ENCODE peak calls at places on chromosomes 16 and 17, in ten cellular contexts. One of them, this sample, is unnamed.

GRCh38 chr17:43814714-43815113 is 18.2 kb downstream of the MPP3 start:
- DNase-seq in AG08396: peak
- DNase-seq in NCI-H1092: no peak
- DNase-seq in H54: peak
- DNase-seq in stimulated activated CD4-positive, alpha-beta T cell treated with anti-CD3 and anti-CD28 coated beads, Interleukin-4, amount 100 ng/mL, for 24 hours: no peak
- DNase-seq in posterior cingulate gyrus: no peak
- DNase-seq in activated naive CD4-positive, alpha-beta T cell: no peak
- DNase-seq in globus pallidus: no peak
- DNase-seq in EL: peak
- DNase-seq in epithelial cell of proximal tubule: peak
- DNase-seq in this sample: peak

GRCh38 chr16:71675380-71675779 is 49.1 kb downstream of the PHLPP2 start:
- DNase-seq in globus pallidus: no peak
- DNase-seq in epithelial cell of proximal tubule: no peak
- DNase-seq in AG08396: peak
- DNase-seq in H54: no peak
- DNase-seq in EL: no peak
- DNase-seq in posterior cingulate gyrus: no peak
- DNase-seq in activated naive CD4-positive, alpha-beta T cell: no peak
- DNase-seq in NCI-H1092: no peak
- DNase-seq in stimulated activated CD4-positive, alpha-beta T cell treated with anti-CD3 and anti-CD28 coated beads, Interleukin-4, amount 100 ng/mL, for 24 hours: no peak
- DNase-seq in this sample: no peak

GRCh38 chr16:813204-813915 is 12.8 kb upstream of the GNG13 start:
- DNase-seq in activated naive CD4-positive, alpha-beta T cell: peak
- DNase-seq in stimulated activated CD4-positive, alpha-beta T cell treated with anti-CD3 and anti-CD28 coated beads, Interleukin-4, amount 100 ng/mL, for 24 hours: peak
- DNase-seq in epithelial cell of proximal tubule: no peak
- DNase-seq in NCI-H1092: no peak
- DNase-seq in globus pallidus: peak
- DNase-seq in H54: no peak
- DNase-seq in posterior cingulate gyrus: peak
- DNase-seq in EL: peak
- DNase-seq in AG08396: peak
- DNase-seq in this sample: peak

GRCh38 chr17:8047769-8048110 is 8.9 kb downstream of the ALOX15B start:
- DNase-seq in AG08396: no peak
- DNase-seq in activated naive CD4-positive, alpha-beta T cell: no peak
- DNase-seq in stimulated activated CD4-positive, alpha-beta T cell treated with anti-CD3 and anti-CD28 coated beads, Interleukin-4, amount 100 ng/mL, for 24 hours: no peak
- DNase-seq in globus pallidus: no peak
- DNase-seq in NCI-H1092: no peak
- DNase-seq in posterior cingulate gyrus: no peak
- DNase-seq in epithelial cell of proximal tubule: no peak
- DNase-seq in H54: no peak
- DNase-seq in EL: no peak
- DNase-seq in this sample: no peak

GRCh38 chr17:74842599-74843351 is 16.9 kb downstream of the GRIN2C start:
- DNase-seq in H54: no peak
- DNase-seq in activated naive CD4-positive, alpha-beta T cell: no peak
- DNase-seq in EL: peak
- DNase-seq in NCI-H1092: peak
- DNase-seq in epithelial cell of proximal tubule: no peak
- DNase-seq in posterior cingulate gyrus: peak
- DNase-seq in stimulated activated CD4-positive, alpha-beta T cell treated with anti-CD3 and anti-CD28 coated beads, Interleukin-4, amount 100 ng/mL, for 24 hours: no peak
- DNase-seq in AG08396: peak
- DNase-seq in globus pallidus: peak
- DNase-seq in this sample: peak

GRCh38 chr17:81434079-81434478 is 38.8 kb downstream of the BAHCC1 start:
- DNase-seq in NCI-H1092: no peak
- DNase-seq in stimulated activated CD4-positive, alpha-beta T cell treated with anti-CD3 and anti-CD28 coated beads, Interleukin-4, amount 100 ng/mL, for 24 hours: no peak
- DNase-seq in EL: peak
- DNase-seq in globus pallidus: no peak
- DNase-seq in activated naive CD4-positive, alpha-beta T cell: no peak
- DNase-seq in epithelial cell of proximal tubule: no peak
- DNase-seq in H54: peak
- DNase-seq in AG08396: peak
- DNase-seq in posterior cingulate gyrus: no peak
- DNase-seq in this sample: peak

GRCh38 chr17:78019976-78020716 is 61.6 kb downstream of the TNRC6C start:
- DNase-seq in activated naive CD4-positive, alpha-beta T cell: no peak
- DNase-seq in stimulated activated CD4-positive, alpha-beta T cell treated with anti-CD3 and anti-CD28 coated beads, Interleukin-4, amount 100 ng/mL, for 24 hours: no peak
- DNase-seq in globus pallidus: no peak
- DNase-seq in AG08396: no peak
- DNase-seq in H54: no peak
- DNase-seq in NCI-H1092: no peak
- DNase-seq in EL: no peak
- DNase-seq in posterior cingulate gyrus: no peak
- DNase-seq in epithelial cell of proximal tubule: no peak
- DNase-seq in this sample: peak

GRCh38 chr16:339680-340079 is 12.8 kb downstream of the AXIN1 start:
- DNase-seq in EL: no peak
- DNase-seq in H54: no peak
- DNase-seq in AG08396: no peak
- DNase-seq in globus pallidus: no peak
- DNase-seq in stimulated activated CD4-positive, alpha-beta T cell treated with anti-CD3 and anti-CD28 coated beads, Interleukin-4, amount 100 ng/mL, for 24 hours: no peak
- DNase-seq in epithelial cell of proximal tubule: no peak
- DNase-seq in posterior cingulate gyrus: no peak
- DNase-seq in activated naive CD4-positive, alpha-beta T cell: no peak
- DNase-seq in NCI-H1092: no peak
- DNase-seq in this sample: no peak

GRCh38 chr17:73320601-73321264 is 8.9 kb upstream of the CDC42EP4 start:
- DNase-seq in posterior cingulate gyrus: no peak
- DNase-seq in NCI-H1092: no peak
- DNase-seq in activated naive CD4-positive, alpha-beta T cell: no peak
- DNase-seq in stimulated activated CD4-positive, alpha-beta T cell treated with anti-CD3 and anti-CD28 coated beads, Interleukin-4, amount 100 ng/mL, for 24 hours: no peak
- DNase-seq in H54: no peak
- DNase-seq in EL: no peak
- DNase-seq in globus pallidus: no peak
- DNase-seq in AG08396: no peak
- DNase-seq in epithelial cell of proximal tubule: no peak
- DNase-seq in this sample: no peak

GRCh38 chr17:69222707-69223106 is 5.9 kb downstream of the ABCA10 start:
- DNase-seq in posterior cingulate gyrus: no peak
- DNase-seq in activated naive CD4-positive, alpha-beta T cell: no peak
- DNase-seq in globus pallidus: no peak
- DNase-seq in NCI-H1092: no peak
- DNase-seq in epithelial cell of proximal tubule: no peak
- DNase-seq in EL: no peak
- DNase-seq in H54: no peak
- DNase-seq in AG08396: no peak
- DNase-seq in stimulated activated CD4-positive, alpha-beta T cell treated with anti-CD3 and anti-CD28 coated beads, Interleukin-4, amount 100 ng/mL, for 24 hours: no peak
- DNase-seq in this sample: no peak

GRCh38 chr17:40035162-40035559 is 19.0 kb downstream of the MED24 start:
- DNase-seq in EL: peak
- DNase-seq in stimulated activated CD4-positive, alpha-beta T cell treated with anti-CD3 and anti-CD28 coated beads, Interleukin-4, amount 100 ng/mL, for 24 hours: no peak
- DNase-seq in H54: no peak
- DNase-seq in AG08396: peak
- DNase-seq in posterior cingulate gyrus: peak
- DNase-seq in activated naive CD4-positive, alpha-beta T cell: no peak
- DNase-seq in epithelial cell of proximal tubule: no peak
- DNase-seq in globus pallidus: no peak
- DNase-seq in NCI-H1092: no peak
- DNase-seq in this sample: peak

GRCh38 chr16:75238132-75238852 is 13.1 kb downstream of the BCAR1 start:
- DNase-seq in AG08396: peak
- DNase-seq in EL: peak
- DNase-seq in posterior cingulate gyrus: peak
- DNase-seq in epithelial cell of proximal tubule: no peak
- DNase-seq in activated naive CD4-positive, alpha-beta T cell: no peak
- DNase-seq in H54: no peak
- DNase-seq in globus pallidus: peak
- DNase-seq in NCI-H1092: peak
- DNase-seq in stimulated activated CD4-positive, alpha-beta T cell treated with anti-CD3 and anti-CD28 coated beads, Interleukin-4, amount 100 ng/mL, for 24 hours: no peak
- DNase-seq in this sample: peak

GRCh38 chr17:73623247-73623646 is 21.0 kb downstream of the SDK2 start:
- DNase-seq in AG08396: no peak
- DNase-seq in EL: no peak
- DNase-seq in H54: no peak
- DNase-seq in globus pallidus: no peak
- DNase-seq in epithelial cell of proximal tubule: no peak
- DNase-seq in activated naive CD4-positive, alpha-beta T cell: no peak
- DNase-seq in stimulated activated CD4-positive, alpha-beta T cell treated with anti-CD3 and anti-CD28 coated beads, Interleukin-4, amount 100 ng/mL, for 24 hours: no peak
- DNase-seq in posterior cingulate gyrus: no peak
- DNase-seq in NCI-H1092: no peak
- DNase-seq in this sample: no peak

GRCh38 chr16:11049396-11050059 is 105.2 kb downstream of the CLEC16A start:
- DNase-seq in globus pallidus: no peak
- DNase-seq in activated naive CD4-positive, alpha-beta T cell: no peak
- DNase-seq in stimulated activated CD4-positive, alpha-beta T cell treated with anti-CD3 and anti-CD28 coated beads, Interleukin-4, amount 100 ng/mL, for 24 hours: no peak
- DNase-seq in EL: peak
- DNase-seq in posterior cingulate gyrus: no peak
- DNase-seq in epithelial cell of proximal tubule: no peak
- DNase-seq in NCI-H1092: no peak
- DNase-seq in AG08396: no peak
- DNase-seq in H54: peak
- DNase-seq in this sample: peak

GRCh38 chr16:74736531-74737157 is 36.0 kb upstream of the MLKL start:
- DNase-seq in globus pallidus: no peak
- DNase-seq in posterior cingulate gyrus: no peak
- DNase-seq in AG08396: no peak
- DNase-seq in epithelial cell of proximal tubule: no peak
- DNase-seq in NCI-H1092: no peak
- DNase-seq in H54: no peak
- DNase-seq in activated naive CD4-positive, alpha-beta T cell: no peak
- DNase-seq in EL: peak
- DNase-seq in stimulated activated CD4-positive, alpha-beta T cell treated with anti-CD3 and anti-CD28 coated beads, Interleukin-4, amount 100 ng/mL, for 24 hours: no peak
- DNase-seq in this sample: peak

GRCh38 chr16:66382171-66382965 is 15.9 kb downstream of the CDH5 start:
- DNase-seq in posterior cingulate gyrus: no peak
- DNase-seq in EL: peak
- DNase-seq in activated naive CD4-positive, alpha-beta T cell: no peak
- DNase-seq in H54: peak
- DNase-seq in globus pallidus: no peak
- DNase-seq in epithelial cell of proximal tubule: peak
- DNase-seq in stimulated activated CD4-positive, alpha-beta T cell treated with anti-CD3 and anti-CD28 coated beads, Interleukin-4, amount 100 ng/mL, for 24 hours: no peak
- DNase-seq in NCI-H1092: no peak
- DNase-seq in AG08396: no peak
- DNase-seq in this sample: no peak

GRCh38 chr17:57868007-57868774 is 18.3 kb upstream of the MRPS23 start:
- DNase-seq in EL: peak
- DNase-seq in NCI-H1092: no peak
- DNase-seq in globus pallidus: no peak
- DNase-seq in H54: peak
- DNase-seq in activated naive CD4-positive, alpha-beta T cell: peak
- DNase-seq in posterior cingulate gyrus: no peak
- DNase-seq in AG08396: peak
- DNase-seq in stimulated activated CD4-positive, alpha-beta T cell treated with anti-CD3 and anti-CD28 coated beads, Interleukin-4, amount 100 ng/mL, for 24 hours: peak
- DNase-seq in epithelial cell of proximal tubule: no peak
- DNase-seq in this sample: peak

GRCh38 chr16:89026121-89026612 is 49.2 kb upstream of the CBFA2T3 start:
- DNase-seq in activated naive CD4-positive, alpha-beta T cell: no peak
- DNase-seq in posterior cingulate gyrus: no peak
- DNase-seq in EL: no peak
- DNase-seq in globus pallidus: no peak
- DNase-seq in NCI-H1092: no peak
- DNase-seq in stimulated activated CD4-positive, alpha-beta T cell treated with anti-CD3 and anti-CD28 coated beads, Interleukin-4, amount 100 ng/mL, for 24 hours: peak
- DNase-seq in H54: no peak
- DNase-seq in epithelial cell of proximal tubule: no peak
- DNase-seq in AG08396: no peak
- DNase-seq in this sample: no peak

GRCh38 chr17:13204607-13205237 is 186.9 kb upstream of the ELAC2 start:
- DNase-seq in NCI-H1092: no peak
- DNase-seq in stimulated activated CD4-positive, alpha-beta T cell treated with anti-CD3 and anti-CD28 coated beads, Interleukin-4, amount 100 ng/mL, for 24 hours: no peak
- DNase-seq in activated naive CD4-positive, alpha-beta T cell: no peak
- DNase-seq in H54: no peak
- DNase-seq in epithelial cell of proximal tubule: no peak
- DNase-seq in EL: peak
- DNase-seq in globus pallidus: no peak
- DNase-seq in AG08396: no peak
- DNase-seq in posterior cingulate gyrus: no peak
- DNase-seq in this sample: no peak

GRCh38 chr16:80084163-80084562 is 456.6 kb upstream of the DYNLRB2 start:
- DNase-seq in AG08396: no peak
- DNase-seq in epithelial cell of proximal tubule: no peak
- DNase-seq in stimulated activated CD4-positive, alpha-beta T cell treated with anti-CD3 and anti-CD28 coated beads, Interleukin-4, amount 100 ng/mL, for 24 hours: no peak
- DNase-seq in NCI-H1092: no peak
- DNase-seq in globus pallidus: no peak
- DNase-seq in EL: no peak
- DNase-seq in activated naive CD4-positive, alpha-beta T cell: no peak
- DNase-seq in H54: no peak
- DNase-seq in posterior cingulate gyrus: no peak
- DNase-seq in this sample: no peak

GRCh38 chr17:71790791-71791190 is 330.0 kb upstream of the SOX9 start:
- DNase-seq in stimulated activated CD4-positive, alpha-beta T cell treated with anti-CD3 and anti-CD28 coated beads, Interleukin-4, amount 100 ng/mL, for 24 hours: no peak
- DNase-seq in posterior cingulate gyrus: no peak
- DNase-seq in EL: peak
- DNase-seq in AG08396: no peak
- DNase-seq in H54: no peak
- DNase-seq in NCI-H1092: no peak
- DNase-seq in globus pallidus: no peak
- DNase-seq in activated naive CD4-positive, alpha-beta T cell: no peak
- DNase-seq in epithelial cell of proximal tubule: no peak
- DNase-seq in this sample: peak

GRCh38 chr16:81841709-81842108 is 62.6 kb downstream of the PLCG2 start:
- DNase-seq in activated naive CD4-positive, alpha-beta T cell: no peak
- DNase-seq in stimulated activated CD4-positive, alpha-beta T cell treated with anti-CD3 and anti-CD28 coated beads, Interleukin-4, amount 100 ng/mL, for 24 hours: no peak
- DNase-seq in AG08396: no peak
- DNase-seq in posterior cingulate gyrus: no peak
- DNase-seq in EL: no peak
- DNase-seq in globus pallidus: no peak
- DNase-seq in epithelial cell of proximal tubule: no peak
- DNase-seq in H54: no peak
- DNase-seq in NCI-H1092: no peak
- DNase-seq in this sample: no peak

GRCh38 chr16:87056083-87056482 is 261.1 kb downstream of the C16orf95 start:
- DNase-seq in H54: peak
- DNase-seq in NCI-H1092: no peak
- DNase-seq in activated naive CD4-positive, alpha-beta T cell: no peak
- DNase-seq in EL: peak
- DNase-seq in epithelial cell of proximal tubule: no peak
- DNase-seq in AG08396: peak
- DNase-seq in posterior cingulate gyrus: no peak
- DNase-seq in globus pallidus: no peak
- DNase-seq in stimulated activated CD4-positive, alpha-beta T cell treated with anti-CD3 and anti-CD28 coated beads, Interleukin-4, amount 100 ng/mL, for 24 hours: no peak
- DNase-seq in this sample: peak

GRCh38 chr16:83602797-83603735 is 204.7 kb upstream of the HSBP1 start:
- DNase-seq in H54: no peak
- DNase-seq in activated naive CD4-positive, alpha-beta T cell: no peak
- DNase-seq in posterior cingulate gyrus: no peak
- DNase-seq in epithelial cell of proximal tubule: no peak
- DNase-seq in AG08396: no peak
- DNase-seq in stimulated activated CD4-positive, alpha-beta T cell treated with anti-CD3 and anti-CD28 coated beads, Interleukin-4, amount 100 ng/mL, for 24 hours: no peak
- DNase-seq in EL: no peak
- DNase-seq in globus pallidus: no peak
- DNase-seq in NCI-H1092: no peak
- DNase-seq in this sample: no peak

GRCh38 chr16:15981382-15981781 is 32.0 kb downstream of the ABCC1 start:
- DNase-seq in stimulated activated CD4-positive, alpha-beta T cell treated with anti-CD3 and anti-CD28 coated beads, Interleukin-4, amount 100 ng/mL, for 24 hours: no peak
- DNase-seq in EL: no peak
- DNase-seq in H54: no peak
- DNase-seq in AG08396: no peak
- DNase-seq in NCI-H1092: no peak
- DNase-seq in posterior cingulate gyrus: no peak
- DNase-seq in epithelial cell of proximal tubule: no peak
- DNase-seq in globus pallidus: no peak
- DNase-seq in activated naive CD4-positive, alpha-beta T cell: no peak
- DNase-seq in this sample: no peak

GRCh38 chr17:8791910-8792270 is 7.3 kb downstream of the MFSD6L start:
- DNase-seq in EL: peak
- DNase-seq in epithelial cell of proximal tubule: peak
- DNase-seq in activated naive CD4-positive, alpha-beta T cell: no peak
- DNase-seq in posterior cingulate gyrus: no peak
- DNase-seq in NCI-H1092: no peak
- DNase-seq in AG08396: peak
- DNase-seq in H54: no peak
- DNase-seq in globus pallidus: no peak
- DNase-seq in stimulated activated CD4-positive, alpha-beta T cell treated with anti-CD3 and anti-CD28 coated beads, Interleukin-4, amount 100 ng/mL, for 24 hours: no peak
- DNase-seq in this sample: peak

GRCh38 chr17:72477529-72477928 is 356.7 kb downstream of the SOX9 start:
- DNase-seq in globus pallidus: no peak
- DNase-seq in EL: no peak
- DNase-seq in activated naive CD4-positive, alpha-beta T cell: no peak
- DNase-seq in posterior cingulate gyrus: no peak
- DNase-seq in NCI-H1092: peak
- DNase-seq in epithelial cell of proximal tubule: no peak
- DNase-seq in AG08396: no peak
- DNase-seq in H54: no peak
- DNase-seq in stimulated activated CD4-positive, alpha-beta T cell treated with anti-CD3 and anti-CD28 coated beads, Interleukin-4, amount 100 ng/mL, for 24 hours: no peak
- DNase-seq in this sample: no peak

GRCh38 chr17:4329838-4330237 is 36.6 kb downstream of the UBE2G1 start:
- DNase-seq in EL: peak
- DNase-seq in stimulated activated CD4-positive, alpha-beta T cell treated with anti-CD3 and anti-CD28 coated beads, Interleukin-4, amount 100 ng/mL, for 24 hours: no peak
- DNase-seq in posterior cingulate gyrus: no peak
- DNase-seq in NCI-H1092: no peak
- DNase-seq in epithelial cell of proximal tubule: peak
- DNase-seq in globus pallidus: no peak
- DNase-seq in activated naive CD4-positive, alpha-beta T cell: no peak
- DNase-seq in AG08396: peak
- DNase-seq in H54: peak
- DNase-seq in this sample: peak

This sample was measured in foreskin fibroblast.